ENCODE peak calls at places on chromosomes 12 and 14, in five cellular contexts. Q is fibroblast of lung, G is mesothelial cell of epicardium, L is neural progenitor cell, R is GM06990. Z is an unnamed sample.

GRCh38 chr14:29712586-29712985 is 215.1 kb downstream of the PRKD1 start:
- DNase-seq in Q (no peak), G (no peak), L (no peak), R (no peak), Z (no peak)

GRCh38 chr12:15268927-15269552 is 47.8 kb upstream of the RERG start:
- DNase-seq in Q (peak), G (no peak), L (peak), R (peak), Z (no peak)

GRCh38 chr12:110349521-110350151 is 53.9 kb downstream of the ANAPC7 start:
- DNase-seq in Q (no peak), G (no peak), L (no peak), R (no peak), Z (no peak)

GRCh38 chr12:121781751-121782615 is 11.5 kb downstream of the RHOF start:
- DNase-seq in Q (no peak), G (no peak), L (peak), R (peak), Z (peak)

GRCh38 chr14:74290415-74290814 is 12.3 kb downstream of the ABCD4 start:
- DNase-seq in Q (peak), G (no peak), L (peak), R (no peak), Z (no peak)

GRCh38 chr12:53505555-53506449 is 1.5 kb downstream of the NPFF start:
- DNase-seq in Q (peak), G (no peak), L (no peak), R (no peak), Z (no peak)

GRCh38 chr12:41190360-41190759 is 2.2 kb downstream of the PDZRN4 start:
- DNase-seq in Q (peak), G (no peak), L (peak), R (no peak), Z (no peak)

GRCh38 chr14:74401504-74402241 is 24.3 kb downstream of the SYNDIG1L start:
- DNase-seq in Q (no peak), G (no peak), L (peak), R (peak), Z (peak)

GRCh38 chr12:63068857-63069442 is 82.1 kb downstream of the AVPR1A start:
- DNase-seq in Q (peak), G (no peak), L (peak), R (no peak), Z (no peak)

GRCh38 chr14:105600939-105601359 is 74.6 kb downstream of the TMEM121 start:
- DNase-seq in Q (no peak), G (no peak), L (no peak), R (no peak), Z (no peak)

GRCh38 chr12:48366131-48366530 is 15.4 kb upstream of the ZNF641 start:
- DNase-seq in Q (peak), G (no peak), L (peak), R (no peak), Z (no peak)

GRCh38 chr12:132772551-132772950 is 10.9 kb upstream of the ANKLE2 start:
- DNase-seq in Q (no peak), G (no peak), L (no peak), R (peak), Z (no peak)

GRCh38 chr14:96231731-96232130 is 24.3 kb upstream of the BDKRB1 start:
- DNase-seq in Q (no peak), G (no peak), L (no peak), R (no peak), Z (no peak)

GRCh38 chr14:73741386-73741875 is 27.2 kb upstream of the PNMA1 start:
- DNase-seq in Q (peak), G (peak), L (peak), R (no peak), Z (no peak)

GRCh38 chr12:19530631-19531020 is 91.3 kb downstream of the AEBP2 start:
- DNase-seq in Q (peak), G (no peak), L (no peak), R (no peak), Z (no peak)

GRCh38 chr12:27463826-27464554 is 17.5 kb downstream of the SMCO2 start:
- DNase-seq in Q (peak), G (no peak), L (no peak), R (no peak), Z (no peak)

GRCh38 chr14:21382886-21383847 is 652 bp downstream of the SUPT16H start:
- DNase-seq in Q (peak), G (peak), L (peak), R (peak), Z (peak)

GRCh38 chr12:20264608-20265114 is 103.7 kb upstream of the PDE3A start:
- DNase-seq in Q (peak), G (no peak), L (peak), R (no peak), Z (no peak)

GRCh38 chr12:93128332-93128707 is 199.2 kb upstream of the EEA1 start:
- DNase-seq in Q (no peak), G (no peak), L (no peak), R (no peak), Z (no peak)

GRCh38 chr14:61720302-61720677 is 25.0 kb downstream of the HIF1A start:
- DNase-seq in Q (peak), G (no peak), L (no peak), R (no peak), Z (no peak)

GRCh38 chr12:106205208-106206069 is 42.4 kb downstream of the CKAP4 start:
- DNase-seq in Q (no peak), G (no peak), L (peak), R (no peak), Z (no peak)

GRCh38 chr14:88129306-88130056 is 124.5 kb downstream of the GPR65 start:
- DNase-seq in Q (peak), G (no peak), L (no peak), R (no peak), Z (no peak)

GRCh38 chr14:101196795-101197590 is 293.5 kb upstream of the RTL1 start:
- DNase-seq in Q (peak), G (peak), L (peak), R (no peak), Z (peak)

GRCh38 chr12:54932691-54933090 is 51.9 kb downstream of the TESPA1 start:
- DNase-seq in Q (peak), G (no peak), L (no peak), R (no peak), Z (no peak)

GRCh38 chr12:83827860-83828259 is 1084.7 kb downstream of the SLC6A15 start:
- DNase-seq in Q (no peak), G (no peak), L (peak), R (no peak), Z (no peak)

GRCh38 chr12:20805921-20806320 is 4.6 kb upstream of the SLCO1B3 start:
- DNase-seq in Q (no peak), G (no peak), L (no peak), R (no peak), Z (no peak)

GRCh38 chr12:26280869-26281268 is 85.5 kb downstream of the SSPN start:
- DNase-seq in Q (no peak), G (no peak), L (no peak), R (no peak), Z (no peak)

GRCh38 chr12:131826064-131826928 is 1.9 kb upstream of the MMP17 start:
- DNase-seq in Q (no peak), G (no peak), L (no peak), R (no peak), Z (no peak)

GRCh38 chr12:48454675-48455074 is 17.7 kb upstream of the ANP32D start:
- DNase-seq in Q (peak), G (no peak), L (peak), R (no peak), Z (no peak)

GRCh38 chr12:32270818-32271710 is 128.3 kb upstream of the FGD4 start:
- DNase-seq in Q (peak), G (no peak), L (peak), R (no peak), Z (no peak)

GRCh38 chr14:95318870-95319311 is 817 bp downstream of the CLMN start:
- DNase-seq in Q (no peak), G (no peak), L (no peak), R (no peak), Z (no peak)

GRCh38 chr14:104150201-104151027 is 12.0 kb downstream of the KIF26A start:
- DNase-seq in Q (peak), G (peak), L (peak), R (no peak), Z (no peak)

GRCh38 chr14:88607829-88608228 is 45.0 kb downstream of the ZC3H14 start:
- DNase-seq in Q (no peak), G (no peak), L (no peak), R (no peak), Z (no peak)

GRCh38 chr14:85528882-85529585 is 910 bp upstream of the FLRT2 start:
- DNase-seq in Q (peak), G (no peak), L (peak), R (no peak), Z (no peak)

GRCh38 chr12:111438501-111438900 is 32.8 kb downstream of the SH2B3 start:
- DNase-seq in Q (peak), G (peak), L (peak), R (no peak), Z (peak)

DNA sequence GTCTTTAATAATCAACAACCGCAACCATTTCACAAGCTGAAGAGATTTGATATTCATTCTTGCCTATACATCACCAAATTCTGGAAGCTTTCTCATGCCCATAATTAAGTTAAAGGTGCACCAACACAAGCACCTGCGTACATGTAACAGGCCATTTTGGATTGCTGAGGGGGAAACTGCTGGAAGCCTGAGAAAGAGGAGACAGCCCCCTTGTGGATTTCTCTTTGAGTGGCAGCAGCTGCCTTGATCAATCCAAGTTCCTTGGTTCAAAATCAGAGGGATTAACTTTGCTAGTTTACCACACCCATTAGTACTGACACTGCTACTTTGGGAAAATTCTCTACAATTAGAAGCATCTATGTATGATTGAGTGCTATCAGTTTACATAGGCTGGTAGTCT is 321.1 kb downstream of the NOVA1 start:
- DNase-seq in Q (no peak), G (no peak), L (peak), R (no peak), Z (no peak)
- TF ChIP-seq CTCF in Q (peak), G (no peak), L (peak), R (no peak), Z (no peak)

GRCh38 chr12:94980577-94980976 is 22.9 kb downstream of the NDUFA12 start:
- DNase-seq in Q (peak), G (no peak), L (no peak), R (no peak), Z (no peak)
- TF ChIP-seq CTCF in Q (peak), G (no peak), L (peak), R (no peak), Z (peak)

DNA sequence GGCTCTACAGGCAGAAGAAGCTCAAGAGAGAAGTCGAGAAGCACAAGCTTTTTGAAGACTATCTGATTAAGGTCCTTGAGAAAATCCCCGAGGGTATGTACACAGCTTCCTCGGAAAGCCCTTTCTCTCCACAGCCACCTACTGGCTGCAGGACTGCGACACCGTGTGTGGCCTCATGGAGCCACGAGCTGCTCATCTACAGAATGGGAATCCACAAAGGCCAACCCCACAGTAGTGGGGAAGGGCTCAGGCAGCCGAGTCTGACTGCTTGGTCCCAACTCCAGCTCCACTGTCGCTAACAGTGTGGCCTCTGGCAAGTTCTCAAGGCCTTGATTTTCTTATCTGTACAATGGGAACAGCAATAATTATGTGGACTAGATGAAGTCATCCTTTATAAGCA is 2.5 kb downstream of the CCDC197 start:
- DNase-seq in Q (no peak), G (no peak), L (no peak), R (no peak), Z (no peak)
- TF ChIP-seq CTCF in Q (no peak), G (no peak), L (peak), R (peak), Z (no peak)

DNA sequence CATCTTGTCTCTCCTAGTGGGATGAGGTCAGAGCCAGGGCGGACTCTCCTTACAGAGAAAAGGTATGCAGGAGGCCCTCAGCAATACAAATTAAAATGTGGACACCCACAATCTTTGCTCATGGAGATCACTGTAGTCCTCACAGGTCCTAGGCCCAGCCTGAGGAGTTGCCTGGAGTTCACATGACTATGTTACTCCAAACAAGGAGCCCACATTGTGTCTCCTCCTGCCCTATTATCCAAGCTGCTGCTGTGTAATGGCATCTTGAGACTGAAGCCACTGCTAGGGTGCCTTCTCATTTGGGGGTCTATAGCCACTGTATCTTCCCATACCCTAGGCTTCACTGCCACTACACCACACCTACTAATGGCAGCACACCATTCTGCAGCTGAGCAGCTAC is 11.0 kb downstream of the OR4K1 start:
- DNase-seq in Q (no peak), G (no peak), L (no peak), R (no peak), Z (no peak)
- TF ChIP-seq CTCF in Q (no peak), G (no peak), L (no peak), R (no peak), Z (no peak)

GRCh38 chr12:127292736-127293135 is 974.2 kb upstream of the TMEM132C start:
- DNase-seq in Q (no peak), G (no peak), L (no peak), R (no peak), Z (no peak)

GRCh38 chr12:127296591-127296990 is 970.4 kb upstream of the TMEM132C start:
- DNase-seq in Q (no peak), G (no peak), L (no peak), R (no peak), Z (no peak)

GRCh38 chr12:127295630-127296029 is 971.3 kb upstream of the TMEM132C start:
- DNase-seq in Q (no peak), G (no peak), L (no peak), R (no peak), Z (no peak)

GRCh38 chr12:127294651-127295205 is 972.2 kb upstream of the TMEM132C start:
- DNase-seq in Q (no peak), G (no peak), L (no peak), R (no peak), Z (no peak)

GRCh38 chr12:127293507-127294310 is 973.3 kb upstream of the TMEM132C start:
- DNase-seq in Q (peak), G (peak), L (peak), R (no peak), Z (peak)
- TF ChIP-seq CTCF in Q (peak), G (peak), L (peak), R (peak), Z (peak)

DNA sequence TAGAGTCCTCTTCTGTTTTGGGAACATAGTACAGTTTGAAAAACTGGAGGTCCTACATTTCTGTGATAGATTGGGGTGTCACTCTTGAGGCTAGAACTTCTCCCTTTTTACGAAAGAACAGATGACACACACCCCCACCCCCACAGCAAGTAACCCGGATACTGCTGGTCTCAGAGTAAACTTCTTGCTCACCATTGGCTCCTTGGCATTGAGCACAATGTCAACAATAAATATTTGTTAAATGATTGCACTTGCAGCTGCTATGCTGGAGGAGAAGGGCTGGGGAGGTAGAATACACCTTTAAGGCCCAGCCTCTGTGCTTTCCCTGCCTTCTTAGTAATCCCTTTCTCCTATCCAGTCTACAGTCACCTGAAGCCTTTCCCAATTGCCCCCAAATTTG is 149.8 kb downstream of the TGFB3 start:
- DNase-seq in Q (peak), G (no peak), L (no peak), R (no peak), Z (no peak)
- TF ChIP-seq CTCF in Q (no peak), G (no peak), L (no peak), R (no peak), Z (no peak)

GRCh38 chr12:120292411-120292660 is 633 bp upstream of the RNU4-2 start:
- DNase-seq in Q (no peak), G (no peak), L (no peak), R (no peak), Z (no peak)
- TF ChIP-seq CTCF in Q (no peak), G (no peak), L (no peak), R (no peak), Z (no peak)

Z was measured in natural killer cell.